ENCODE peak calls at places on chromosomes 6 and 20, in six cellular contexts. M, O, C, E, Q and N are unnamed samples.

GRCh38 chr6:87553159-87553765 is 36.5 kb downstream of the RARS2 start:
- DNase-seq in M (no peak), O (no peak), C (no peak), E (no peak), Q (no peak), N (no peak)

GRCh38 chr6:146985111-146985510 is 219.1 kb upstream of the STXBP5 start:
- DNase-seq in M (no peak), O (no peak), C (no peak), E (no peak), Q (no peak), N (no peak)

GRCh38 chr6:28522594-28523557 is 2.8 kb upstream of the GPX5 start:
- DNase-seq in M (no peak), O (no peak), C (peak), E (no peak), Q (peak), N (no peak)

GRCh38 chr6:69026243-69026642 is 391.2 kb downstream of the ADGRB3 start:
- DNase-seq in M (no peak), O (no peak), C (no peak), E (no peak), Q (no peak), N (no peak)

GRCh38 chr20:40481337-40481736 is 207.7 kb downstream of the MAFB start:
- DNase-seq in M (no peak), O (no peak), C (no peak), E (no peak), Q (no peak), N (no peak)

GRCh38 chr6:14831922-14832321 is 413.9 kb upstream of the JARID2 start:
- DNase-seq in M (no peak), O (no peak), C (no peak), E (no peak), Q (no peak), N (no peak)

GRCh38 chr6:36633370-36633769 is 39.2 kb downstream of the SRSF3 start:
- DNase-seq in M (no peak), O (peak), C (no peak), E (no peak), Q (no peak), N (no peak)

GRCh38 chr20:57547250-57547649 is 13.7 kb upstream of the PCK1 start:
- DNase-seq in M (no peak), O (no peak), C (no peak), E (no peak), Q (no peak), N (no peak)

GRCh38 chr6:16819752-16820151 is 58.5 kb upstream of the ATXN1 start:
- DNase-seq in M (no peak), O (no peak), C (no peak), E (no peak), Q (no peak), N (no peak)

GRCh38 chr6:110518281-110518623 is 41.8 kb upstream of the SLC22A16 start:
- DNase-seq in M (no peak), O (no peak), C (no peak), E (no peak), Q (no peak), N (no peak)

GRCh38 chr20:50635676-50636600 is 55.4 kb downstream of the RIPOR3 start:
- DNase-seq in M (peak), O (peak), C (peak), E (peak), Q (peak), N (peak)

GRCh38 chr6:16505711-16506362 is 255.4 kb downstream of the ATXN1 start:
- DNase-seq in M (no peak), O (no peak), C (no peak), E (no peak), Q (no peak), N (no peak)

GRCh38 chr6:166687538-166688259 is 60.6 kb upstream of the RPS6KA2 start:
- DNase-seq in M (no peak), O (no peak), C (no peak), E (no peak), Q (peak), N (no peak)

GRCh38 chr20:36645998-36646397 is at the start of gene SLA2:
- DNase-seq in M (no peak), O (no peak), C (peak), E (no peak), Q (no peak), N (peak)

GRCh38 chr6:167789358-167789757 is 37.4 kb upstream of the AFDN start:
- DNase-seq in M (no peak), O (no peak), C (no peak), E (no peak), Q (no peak), N (peak)

GRCh38 chr6:130381459-130382380 is 15.9 kb downstream of the TMEM200A start:
- DNase-seq in M (no peak), O (no peak), C (no peak), E (no peak), Q (no peak), N (peak)

GRCh38 chr6:37502703-37503485 is 3.2 kb upstream of the CCDC167 start:
- DNase-seq in M (no peak), O (no peak), C (peak), E (no peak), Q (no peak), N (peak)

GRCh38 chr6:15089569-15090144 is 156.2 kb upstream of the JARID2 start:
- DNase-seq in M (no peak), O (no peak), C (no peak), E (peak), Q (no peak), N (peak)

GRCh38 chr6:132483779-132484679 is 28.9 kb downstream of the STX7 start:
- DNase-seq in M (peak), O (no peak), C (no peak), E (peak), Q (no peak), N (no peak)

GRCh38 chr20:24756292-24757025 is 192.6 kb upstream of the CST7 start:
- DNase-seq in M (no peak), O (no peak), C (no peak), E (peak), Q (no peak), N (peak)

GRCh38 chr6:113650610-113650979 is 206.6 kb upstream of the MARCKS start:
- DNase-seq in M (no peak), O (no peak), C (no peak), E (no peak), Q (no peak), N (no peak)

GRCh38 chr6:6697620-6698019 is 109.1 kb downstream of the LY86 start:
- DNase-seq in M (no peak), O (no peak), C (no peak), E (no peak), Q (no peak), N (no peak)

GRCh38 chr6:24431045-24431451 is 28.3 kb downstream of the MRS2 start:
- DNase-seq in M (no peak), O (no peak), C (no peak), E (no peak), Q (no peak), N (no peak)

GRCh38 chr20:49661560-49662329 is 51.9 kb downstream of the B4GALT5 start:
- DNase-seq in M (no peak), O (no peak), C (no peak), E (no peak), Q (no peak), N (no peak)

GRCh38 chr6:169838291-169839028 is 87.0 kb downstream of the ERMARD start:
- DNase-seq in M (no peak), O (no peak), C (no peak), E (peak), Q (no peak), N (peak)

GRCh38 chr20:12315652-12316051 is 398.0 kb downstream of the BTBD3 start:
- DNase-seq in M (no peak), O (no peak), C (no peak), E (no peak), Q (no peak), N (no peak)

GRCh38 chr6:43809417-43810305 is 39.6 kb downstream of the VEGFA start:
- DNase-seq in M (no peak), O (no peak), C (no peak), E (no peak), Q (no peak), N (no peak)

GRCh38 chr20:57841297-57841866 is 131.6 kb upstream of the PMEPA1 start:
- DNase-seq in M (peak), O (no peak), C (no peak), E (no peak), Q (no peak), N (no peak)

GRCh38 chr6:36032245-36032644 is 4.6 kb downstream of the MAPK14 start:
- DNase-seq in M (no peak), O (no peak), C (no peak), E (no peak), Q (no peak), N (no peak)

GRCh38 chr20:35663813-35664543 is 722 bp downstream of the CPNE1 start:
- DNase-seq in M (peak), O (peak), C (peak), E (peak), Q (peak), N (peak)

GRCh38 chr6:85775883-85776282 is 133.2 kb upstream of the SYNCRIP start:
- DNase-seq in M (no peak), O (no peak), C (no peak), E (no peak), Q (no peak), N (no peak)
- TF ChIP-seq CTCF in M (no peak), O (no peak), C (no peak), E (no peak), Q (no peak), N (no peak)

DNA sequence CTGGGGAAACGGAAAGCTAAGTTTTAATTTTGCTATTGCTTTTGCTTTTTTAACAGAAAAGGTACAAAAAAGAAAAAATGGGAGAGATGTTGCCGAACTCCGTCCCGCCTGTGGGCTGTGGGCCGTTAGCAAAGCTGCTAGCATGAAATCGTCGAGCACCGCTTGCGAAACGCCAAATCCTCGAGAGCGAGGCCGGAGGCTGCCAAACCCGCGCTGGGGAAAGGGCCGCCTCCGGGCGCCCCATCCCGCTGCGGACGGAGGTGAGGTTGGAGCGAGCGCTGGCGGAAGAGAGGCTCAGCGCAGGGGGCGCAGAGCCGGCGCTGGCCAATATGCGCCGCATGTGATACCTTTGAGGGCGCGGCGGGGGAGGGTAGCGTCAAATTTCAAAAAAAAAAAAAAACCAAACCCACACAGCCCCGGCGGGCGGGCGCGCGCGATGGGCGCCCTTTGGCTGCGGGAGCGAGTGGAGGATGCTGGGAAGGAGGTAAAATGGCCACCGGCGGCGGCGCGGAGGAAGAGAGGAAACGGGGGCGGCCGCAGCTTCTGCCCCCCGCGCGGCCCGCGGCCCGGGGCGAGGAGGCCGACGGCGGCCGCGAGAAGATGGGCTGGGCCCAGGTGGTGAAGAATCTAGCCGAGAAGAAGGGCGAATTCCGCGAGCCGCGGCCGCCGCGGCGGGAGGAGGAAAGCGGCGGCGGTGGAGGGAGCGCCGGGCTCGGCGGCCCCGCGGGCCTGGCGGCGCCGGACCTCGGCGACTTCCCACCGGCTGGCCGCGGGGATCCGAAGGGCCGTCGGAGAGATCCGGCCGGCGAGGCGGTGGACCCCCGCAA is at the start of gene ZCCHC3:
- DNase-seq in M (peak), O (peak), C (peak), E (peak), Q (peak), N (peak)
- TF ChIP-seq CTCF in M (peak), O (peak), C (no peak), E (peak), Q (no peak), N (peak)

GRCh38 chr20:34479627-34480026 is 36.6 kb upstream of the DYNLRB1 start:
- DNase-seq in M (no peak), O (no peak), C (no peak), E (no peak), Q (no peak), N (no peak)

GRCh38 chr20:34473262-34473883 is 42.8 kb upstream of the DYNLRB1 start:
- DNase-seq in M (peak), O (peak), C (no peak), E (peak), Q (peak), N (no peak)

GRCh38 chr20:34472246-34472925 is 43.8 kb upstream of the DYNLRB1 start:
- DNase-seq in M (no peak), O (no peak), C (no peak), E (no peak), Q (no peak), N (no peak)

GRCh38 chr20:34475979-34476736 is 40.1 kb upstream of the DYNLRB1 start:
- DNase-seq in M (no peak), O (peak), C (peak), E (no peak), Q (peak), N (peak)
- TF ChIP-seq CTCF in M (peak), O (peak), C (peak), E (no peak), Q (no peak), N (peak)

GRCh38 chr20:62401331-62401779 is 5.7 kb downstream of the CABLES2 start:
- DNase-seq in M (no peak), O (no peak), C (no peak), E (no peak), Q (peak), N (no peak)
- TF ChIP-seq CTCF in M (peak), O (peak), C (no peak), E (no peak), Q (peak), N (no peak)

GRCh38 chr20:17469631-17470030 is 61.5 kb downstream of the BFSP1 start:
- DNase-seq in M (no peak), O (no peak), C (no peak), E (no peak), Q (no peak), N (no peak)

GRCh38 chr20:17468073-17468840 is 62.9 kb downstream of the BFSP1 start:
- DNase-seq in M (no peak), O (no peak), C (no peak), E (no peak), Q (no peak), N (no peak)

GRCh38 chr20:17466641-17467040 is 64.5 kb downstream of the BFSP1 start:
- DNase-seq in M (no peak), O (no peak), C (no peak), E (no peak), Q (no peak), N (no peak)

GRCh38 chr20:17461941-17462340 is 69.2 kb downstream of the BFSP1 start:
- DNase-seq in M (no peak), O (no peak), C (no peak), E (no peak), Q (no peak), N (no peak)

GRCh38 chr20:17465236-17465635 is 65.9 kb downstream of the BFSP1 start:
- DNase-seq in M (no peak), O (no peak), C (no peak), E (no peak), Q (no peak), N (no peak)
- TF ChIP-seq CTCF in M (no peak), O (no peak), C (no peak), E (no peak), Q (no peak), N (no peak)

GRCh38 chr20:60362531-60362930 is 404.3 kb downstream of the CDH26 start:
- DNase-seq in M (no peak), O (no peak), C (no peak), E (no peak), Q (no peak), N (no peak)

GRCh38 chr20:60361761-60362410 is 403.7 kb downstream of the CDH26 start:
- DNase-seq in M (no peak), O (no peak), C (no peak), E (no peak), Q (no peak), N (no peak)

GRCh38 chr20:60363698-60364097 is 405.5 kb downstream of the CDH26 start:
- DNase-seq in M (no peak), O (no peak), C (no peak), E (no peak), Q (no peak), N (no peak)

GRCh38 chr20:60365882-60366281 is 407.7 kb downstream of the CDH26 start:
- DNase-seq in M (no peak), O (no peak), C (no peak), E (no peak), Q (no peak), N (no peak)

GRCh38 chr20:60365063-60365640 is 406.9 kb downstream of the CDH26 start:
- DNase-seq in M (no peak), O (no peak), C (no peak), E (no peak), Q (peak), N (no peak)
- TF ChIP-seq CTCF in M (peak), O (no peak), C (no peak), E (no peak), Q (peak), N (no peak)

GRCh38 chr6:13099771-13100170 is 228.6 kb downstream of the TBC1D7 start:
- DNase-seq in M (no peak), O (no peak), C (no peak), E (no peak), Q (no peak), N (no peak)
- TF ChIP-seq CTCF in M (peak), O (peak), C (no peak), E (peak), Q (no peak), N (no peak)

DNA sequence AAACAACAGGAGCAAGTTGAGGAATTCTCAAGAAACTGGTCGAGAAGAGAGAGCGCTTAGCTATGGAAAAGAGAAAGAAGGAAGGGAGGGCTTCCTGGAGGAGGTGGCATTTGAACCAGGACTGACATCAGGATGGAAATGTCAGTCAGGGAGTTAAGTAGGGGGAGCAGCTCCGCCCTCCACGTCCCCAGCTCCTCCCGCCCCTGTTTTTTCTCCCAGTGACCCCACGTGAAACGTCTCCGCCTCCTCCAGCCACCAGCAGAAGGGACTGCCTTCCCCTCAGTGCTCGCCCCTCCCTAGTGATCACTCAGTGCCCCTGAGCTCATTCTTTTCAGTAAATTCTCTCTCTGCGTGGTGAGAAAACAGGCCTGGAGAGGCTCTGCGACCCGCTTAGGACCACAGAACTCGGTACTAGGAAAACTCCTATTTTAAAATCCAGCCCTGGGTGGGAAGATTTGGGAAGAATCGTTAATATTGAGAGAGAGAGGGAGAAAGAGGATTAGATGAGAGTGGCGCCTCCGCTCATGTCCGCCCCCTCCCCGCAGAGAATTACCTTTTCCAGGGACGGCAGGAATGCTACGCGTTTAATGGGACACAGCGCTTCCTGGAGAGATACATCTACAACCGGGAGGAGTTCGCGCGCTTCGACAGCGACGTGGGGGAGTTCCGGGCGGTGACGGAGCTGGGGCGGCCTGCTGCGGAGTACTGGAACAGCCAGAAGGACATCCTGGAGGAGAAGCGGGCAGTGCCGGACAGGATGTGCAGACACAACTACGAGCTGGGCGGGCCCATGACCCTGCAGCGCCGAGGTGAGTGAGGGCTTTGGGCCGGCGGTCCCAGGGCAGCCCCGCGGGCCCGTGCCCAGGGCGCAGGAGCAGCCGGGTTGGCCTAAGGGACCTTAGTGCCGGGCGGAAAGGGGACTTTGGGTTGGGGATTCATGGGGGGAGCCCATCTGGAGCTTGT is 4.6 kb downstream of the HLA-DPB1 start:
- DNase-seq in M (peak), O (peak), C (no peak), E (peak), Q (peak), N (peak)
- TF ChIP-seq CTCF in M (no peak), O (no peak), C (no peak), E (no peak), Q (no peak), N (no peak)